ENCODE peak calls at places on chromosome 14, in seven cellular contexts. Y is NCI-H1092 treated with DMSO at 0.1 percent for 48 hours, B is GM13977, U is HFFc6, R is small intestine, M is NCI-H748 treated with DMSO at 0.1 percent for 48 hours, N is HS-27A. K is an unnamed sample.

GRCh38 chr14:56887211-56887610 is 76.9 kb upstream of the OTX2 start:
- DNase-seq in Y (no peak), B (no peak), U (no peak), R (no peak), M (no peak), N (no peak), K (no peak)

GRCh38 chr14:65373011-65373670 is 39.4 kb upstream of the FUT8 start:
- DNase-seq in Y (no peak), B (no peak), U (no peak), R (peak), M (peak), N (no peak), K (no peak)

GRCh38 chr14:93160353-93160801 is 24.3 kb downstream of the MOAP1 start:
- DNase-seq in Y (peak), B (no peak), U (peak), R (peak), M (no peak), N (no peak), K (no peak)

GRCh38 chr14:100012478-100012925 is 52.7 kb upstream of the EVL start:
- DNase-seq in Y (no peak), B (no peak), U (no peak), R (no peak), M (no peak), N (no peak), K (no peak)

GRCh38 chr14:61478971-61479473 is 157.6 kb downstream of the PRKCH start:
- DNase-seq in Y (no peak), B (no peak), U (no peak), R (no peak), M (no peak), N (no peak), K (no peak)

GRCh38 chr14:58724702-58725101 is 86.9 kb downstream of the DACT1 start:
- DNase-seq in Y (no peak), B (no peak), U (no peak), R (no peak), M (no peak), N (no peak), K (no peak)

GRCh38 chr14:69484444-69485113 is at the start of gene PLEKHD1:
- DNase-seq in Y (no peak), B (peak), U (no peak), R (no peak), M (peak), N (no peak), K (no peak)

GRCh38 chr14:43901950-43902349 is 605.1 kb downstream of the FSCB start:
- DNase-seq in Y (no peak), B (no peak), U (no peak), R (peak), M (no peak), N (no peak), K (no peak)

GRCh38 chr14:104731249-104731924 is 7.4 kb downstream of the ADSS1 start:
- DNase-seq in Y (peak), B (no peak), U (peak), R (no peak), M (no peak), N (no peak), K (no peak)

GRCh38 chr14:94088516-94088915 is 7.4 kb downstream of the IFI27L1 start:
- DNase-seq in Y (no peak), B (no peak), U (peak), R (no peak), M (no peak), N (no peak), K (no peak)

GRCh38 chr14:25896777-25897176 is 701.1 kb downstream of the NOVA1 start:
- DNase-seq in Y (no peak), B (no peak), U (no peak), R (no peak), M (no peak), N (no peak), K (no peak)

GRCh38 chr14:73463411-73463810 is 5.1 kb upstream of the NUMB start:
- DNase-seq in Y (no peak), B (no peak), U (peak), R (peak), M (no peak), N (no peak), K (no peak)

GRCh38 chr14:96592591-96593388 is 90.6 kb downstream of the PAPOLA start:
- DNase-seq in Y (no peak), B (peak), U (no peak), R (peak), M (no peak), N (no peak), K (peak)

GRCh38 chr14:74934476-74935339 is 11.6 kb upstream of the RPS6KL1 start:
- DNase-seq in Y (no peak), B (no peak), U (no peak), R (no peak), M (no peak), N (no peak), K (no peak)

GRCh38 chr14:24057271-24057670 is 5.5 kb downstream of the CARMIL3 start:
- DNase-seq in Y (no peak), B (no peak), U (no peak), R (no peak), M (no peak), N (no peak), K (peak)

GRCh38 chr14:105733081-105734065 is 207.0 kb downstream of the TMEM121 start:
- DNase-seq in Y (no peak), B (peak), U (no peak), R (no peak), M (no peak), N (no peak), K (no peak)

GRCh38 chr14:101707863-101708620 is 53.5 kb upstream of the PPP2R5C start:
- DNase-seq in Y (no peak), B (no peak), U (no peak), R (no peak), M (no peak), N (no peak), K (no peak)

GRCh38 chr14:99316281-99317163 is 44.5 kb upstream of the BCL11B start:
- DNase-seq in Y (no peak), B (peak), U (no peak), R (peak), M (no peak), N (no peak), K (peak)

GRCh38 chr14:22836301-22837058 is at the start of gene MMP14:
- DNase-seq in Y (no peak), B (peak), U (peak), R (peak), M (no peak), N (peak), K (peak)

GRCh38 chr14:54591461-54592245 is 24.7 kb downstream of the SAMD4A start:
- DNase-seq in Y (no peak), B (no peak), U (no peak), R (no peak), M (no peak), N (no peak), K (no peak)

GRCh38 chr14:23877538-23878180 is 75.9 kb upstream of the DHRS4 start:
- DNase-seq in Y (no peak), B (peak), U (no peak), R (no peak), M (no peak), N (no peak), K (no peak)

GRCh38 chr14:98507269-98507668 is 764.7 kb downstream of the BCL11B start:
- DNase-seq in Y (no peak), B (no peak), U (no peak), R (no peak), M (no peak), N (no peak), K (no peak)

GRCh38 chr14:89418976-89419375 is 1.9 kb upstream of the FOXN3 start:
- DNase-seq in Y (no peak), B (no peak), U (no peak), R (no peak), M (no peak), N (no peak), K (no peak)

GRCh38 chr14:36646664-36647416 is 14.8 kb upstream of the PAX9 start:
- DNase-seq in Y (no peak), B (peak), U (no peak), R (no peak), M (peak), N (no peak), K (peak)